ENCODE peak calls at places on chromosomes 13 and 19, in five cellular contexts. L is psoas muscle, M is endodermal cell, J is left ventricle myocardium inferior, I is ovary. U is an unnamed sample.

GRCh38 chr13:111387945-111388600 is 67.6 kb downstream of the TEX29 start:
- DNase-seq in M (peak), I (no peak), J (no peak), L (no peak), U (no peak)

GRCh38 chr13:113562085-113562749 is 22.3 kb upstream of the TFDP1 start:
- DNase-seq in M (peak), L (peak), J (peak), I (peak), U (peak)

GRCh38 chr19:34667349-34668076 is 9.4 kb downstream of the SCGB2B2 start:
- DNase-seq in J (no peak), I (no peak), L (no peak), M (no peak), U (peak)

GRCh38 chr19:45953676-45954075 is 20.0 kb downstream of the NOVA2 start:
- DNase-seq in M (no peak), J (no peak), L (no peak), I (no peak), U (no peak)

GRCh38 chr19:35318679-35319448 is 10.1 kb upstream of the CD22 start:
- DNase-seq in J (peak), L (peak), M (no peak), I (peak), U (peak)

GRCh38 chr13:45615501-45616101 is at the start of gene ERICH6B:
- DNase-seq in L (no peak), J (peak), I (peak), M (peak), U (peak)

GRCh38 chr13:79227418-79227817 is 178.6 kb downstream of the RBM26 start:
- DNase-seq in M (no peak), I (no peak), J (no peak), L (no peak), U (no peak)

GRCh38 chr13:45510671-45511070 is 45.9 kb downstream of the COG3 start:
- DNase-seq in L (no peak), J (no peak), I (no peak), M (peak), U (no peak)

GRCh38 chr13:26658972-26659371 is 101.5 kb downstream of the WASF3 start:
- DNase-seq in M (no peak), I (no peak), L (no peak), J (no peak), U (peak)

GRCh38 chr19:33883869-33884519 is 87.3 kb downstream of the KCTD15 start:
- DNase-seq in L (no peak), I (no peak), J (peak), M (peak), U (no peak)

GRCh38 chr13:57665471-57665870 is 33.9 kb downstream of the PCDH17 start:
- DNase-seq in L (no peak), J (no peak), I (no peak), M (no peak), U (no peak)

GRCh38 chr13:75963318-75963717 is 327.2 kb downstream of the LMO7 start:
- DNase-seq in J (no peak), M (no peak), L (no peak), I (no peak), U (no peak)

GRCh38 chr19:1855040-1855827 is 7.0 kb upstream of the REXO1 start:
- DNase-seq in M (peak), I (peak), J (peak), L (peak), U (peak)

GRCh38 chr13:19586904-19587634 is 25.7 kb upstream of the TPTE2 start:
- DNase-seq in I (no peak), J (no peak), M (no peak), L (peak), U (peak)

GRCh38 chr19:33502991-33503790 is 18.4 kb downstream of the PEPD start:
- DNase-seq in I (no peak), L (no peak), J (no peak), M (no peak), U (peak)

GRCh38 chr19:41792513-41793413 is 3.6 kb upstream of the CEACAM3 start:
- DNase-seq in I (no peak), J (peak), L (peak), M (peak), U (no peak)

GRCh38 chr13:52070929-52071523 is 46.5 kb downstream of the UTP14C start:
- DNase-seq in J (no peak), I (no peak), M (no peak), L (no peak), U (peak)

GRCh38 chr13:24187185-24187584 is 26.7 kb downstream of the SPATA13 start:
- DNase-seq in J (no peak), L (no peak), I (no peak), M (no peak), U (peak)

GRCh38 chr13:60013166-60013565 is 150.6 kb downstream of the DIAPH3 start:
- DNase-seq in L (no peak), M (no peak), J (no peak), I (no peak), U (no peak)

GRCh38 chr19:1089891-1090290 is 5.3 kb downstream of the POLR2E start:
- DNase-seq in M (no peak), I (no peak), L (no peak), J (no peak), U (no peak)

GRCh38 chr13:76161143-76161542 is 525.0 kb downstream of the LMO7 start:
- DNase-seq in L (no peak), J (peak), M (no peak), I (no peak), U (no peak)

GRCh38 chr13:97367016-97367415 is 67.0 kb upstream of the RAP2A start:
- DNase-seq in L (no peak), J (no peak), M (no peak), I (no peak), U (no peak)

GRCh38 chr13:30074955-30075614 is 224.7 kb upstream of the UBL3 start:
- DNase-seq in I (no peak), J (no peak), M (no peak), L (no peak), U (no peak)

GRCh38 chr13:30164141-30164540 is 143.2 kb downstream of the KATNAL1 start:
- DNase-seq in M (no peak), L (no peak), J (no peak), I (no peak), U (no peak)

GRCh38 chr13:78675112-78675511 is 16.2 kb upstream of the OBI1 start:
- DNase-seq in I (no peak), J (no peak), L (no peak), M (no peak), U (no peak)

GRCh38 chr13:43749503-43749902 is 37.3 kb downstream of the ENOX1 start:
- DNase-seq in M (no peak), I (no peak), L (no peak), J (no peak), U (no peak)

GRCh38 chr13:47598340-47598911 is 402.6 kb downstream of the SUCLA2 start:
- DNase-seq in M (no peak), L (no peak), I (no peak), J (no peak), U (peak)

GRCh38 chr19:5954293-5954692 is 23.6 kb downstream of the RANBP3 start:
- DNase-seq in M (no peak), L (no peak), J (no peak), I (no peak), U (peak)

GRCh38 chr13:114179087-114179658 is at the start of gene CFAP97D2:
- DNase-seq in J (no peak), L (no peak), M (no peak), I (no peak), U (peak)

GRCh38 chr13:108950333-108951010 is 321.1 kb downstream of the MYO16 start:
- DNase-seq in L (no peak), J (no peak), I (no peak), M (no peak), U (no peak)

GRCh38 chr13:37608750-37609339 is 10.3 kb upstream of the POSTN start:
- DNase-seq in I (no peak), L (no peak), M (no peak), J (no peak), U (no peak)
- TF ChIP-seq CTCF in I (no peak), L (peak), M (peak), J (peak), U (peak)

DNA sequence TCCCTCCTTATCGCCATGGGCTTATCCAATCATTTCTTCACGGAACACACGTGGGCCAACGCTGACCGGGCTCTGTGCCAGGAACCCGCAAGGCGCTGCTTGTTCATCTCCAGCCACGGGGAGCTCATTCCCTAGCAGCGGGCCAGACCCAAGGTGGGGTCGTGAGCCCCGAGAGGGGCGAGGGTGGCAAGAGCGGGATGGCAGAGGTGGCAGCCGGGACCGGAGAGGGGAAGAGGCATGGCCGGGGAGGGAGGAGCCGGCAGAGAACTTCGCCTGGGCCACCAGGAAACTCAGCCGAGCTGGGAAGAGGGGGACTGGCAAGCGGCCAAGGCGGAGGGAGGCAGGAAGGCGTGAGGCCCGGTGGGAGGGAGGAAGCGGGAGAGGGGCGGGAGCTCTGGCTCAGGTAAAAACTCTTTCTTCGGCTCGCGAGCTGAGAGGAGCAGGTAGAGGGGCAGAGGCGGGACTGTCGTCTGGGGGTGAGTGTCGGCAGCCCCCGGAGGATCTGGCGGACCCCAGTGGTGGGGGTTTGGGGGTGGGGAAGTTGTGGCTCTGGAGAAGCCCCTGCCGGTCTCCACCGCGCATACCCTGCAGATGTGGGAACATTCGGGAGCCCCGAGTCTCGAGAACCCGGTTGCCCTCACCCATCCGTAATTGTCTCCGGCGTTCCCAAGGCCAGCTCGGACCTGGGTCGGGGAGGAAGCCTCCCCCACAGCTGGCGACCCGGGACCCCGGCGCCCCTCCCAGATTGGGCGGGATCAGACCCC is at the start of gene B3GNT3:
- DNase-seq in M (peak), J (peak), L (no peak), I (no peak), U (peak)
- H3K4me3 ChIP-seq in M (peak), J (no peak), L (no peak), I (peak), U (no peak)

DNA sequence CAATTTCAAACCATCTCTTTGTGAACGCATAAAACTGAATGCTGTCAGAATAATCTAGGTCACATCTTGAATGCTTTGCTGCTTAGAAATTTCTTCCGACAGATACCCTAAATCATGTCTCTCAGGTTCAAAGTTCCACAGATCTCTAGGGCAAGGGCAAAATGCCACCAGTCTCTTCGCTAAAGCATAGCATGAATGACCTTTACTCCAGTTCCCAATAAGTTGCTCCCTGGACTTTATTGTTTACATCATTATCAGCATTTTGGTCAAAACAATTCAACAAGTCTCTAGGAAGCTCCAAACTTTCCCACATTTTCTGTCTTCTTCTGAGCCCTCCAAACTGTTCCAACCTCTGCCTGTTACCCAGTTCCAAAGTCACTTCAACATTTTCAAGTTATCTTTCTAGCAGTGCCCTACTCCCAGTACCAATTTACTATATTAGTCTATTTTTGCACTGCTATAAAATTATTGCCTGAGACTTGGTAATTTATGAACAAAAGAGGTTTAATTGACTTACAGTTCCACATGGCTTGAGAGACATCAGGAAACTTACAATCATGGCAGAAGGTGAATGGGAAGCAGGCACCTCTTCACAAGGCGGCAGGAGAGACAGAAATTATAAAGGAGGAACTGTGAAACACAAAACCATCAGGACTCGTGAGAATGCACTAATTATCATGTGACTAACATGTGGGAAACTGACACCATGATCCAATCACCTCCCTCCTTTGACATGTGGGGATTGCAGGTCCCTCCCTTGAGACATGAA is 77.0 kb downstream of the SPRY2 start:
- DNase-seq in M (no peak), J (no peak), I (no peak), L (no peak), U (no peak)
- TF ChIP-seq CTCF in M (no peak), J (no peak), I (no peak), L (no peak), U (no peak)

GRCh38 chr19:18777156-18777724 is 13.9 kb downstream of the COMP start:
- DNase-seq in J (no peak), M (no peak), I (no peak), L (peak), U (peak)
- H3K4me3 ChIP-seq in J (peak), M (no peak), I (no peak), L (no peak), U (no peak)